ENCODE peak calls at places on chromosomes 13 and 19, in ten cellular contexts. One of them, this sample, is unnamed.

GRCh38 chr19:18023596-18024212 is 15.7 kb downstream of the ARRDC2 start:
- DNase-seq in stimulated activated CD4-positive, alpha-beta T cell treated with anti-CD3 and anti-CD28 coated beads, TNF-alpha, amount 100 ng/mL, for 1 hour: peak; percentile 49
- DNase-seq in WERI-Rb-1: no peak
- DNase-seq in activated T-helper 1 cell treated with anti-CD3 and anti-CD28 coated beads, Interleukin-12 subunit alpha, Interleukin-12 subunit beta, Interleukin-2, Interleukin-4 antibody, amounts not matched to agents 30 ng/mL and 10 ng/mL and 1 ng/mL, durations not matched to agents 14 hours and 24 hours and 36 hours: peak; percentile 47
- DNase-seq in T-helper 1 cell: peak; percentile 79
- DNase-seq in NCI-H460: no peak
- DNase-seq in coronary artery: peak; percentile 87
- DNase-seq in body of pancreas: peak; percentile 63
- DNase-seq in brain microvascular endothelial cell: peak; percentile 87
- DNase-seq in GM23248: no peak
- DNase-seq in this sample: no peak

GRCh38 chr13:101917833-101918755 is 465.6 kb downstream of the ITGBL1 start:
- DNase-seq in stimulated activated CD4-positive, alpha-beta T cell treated with anti-CD3 and anti-CD28 coated beads, TNF-alpha, amount 100 ng/mL, for 1 hour: no peak
- DNase-seq in WERI-Rb-1: peak; percentile 92
- DNase-seq in activated T-helper 1 cell treated with anti-CD3 and anti-CD28 coated beads, Interleukin-12 subunit alpha, Interleukin-12 subunit beta, Interleukin-2, Interleukin-4 antibody, amounts not matched to agents 30 ng/mL and 10 ng/mL and 1 ng/mL, durations not matched to agents 14 hours and 24 hours and 36 hours: no peak
- DNase-seq in T-helper 1 cell: no peak
- DNase-seq in NCI-H460: no peak
- DNase-seq in coronary artery: no peak
- DNase-seq in body of pancreas: no peak
- DNase-seq in brain microvascular endothelial cell: no peak
- DNase-seq in GM23248: no peak
- DNase-seq in this sample: peak; percentile 16

GRCh38 chr13:84927442-84928169 is 871.6 kb downstream of the SLITRK6 start:
- DNase-seq in stimulated activated CD4-positive, alpha-beta T cell treated with anti-CD3 and anti-CD28 coated beads, TNF-alpha, amount 100 ng/mL, for 1 hour: no peak
- DNase-seq in WERI-Rb-1: no peak
- DNase-seq in activated T-helper 1 cell treated with anti-CD3 and anti-CD28 coated beads, Interleukin-12 subunit alpha, Interleukin-12 subunit beta, Interleukin-2, Interleukin-4 antibody, amounts not matched to agents 30 ng/mL and 10 ng/mL and 1 ng/mL, durations not matched to agents 14 hours and 24 hours and 36 hours: no peak
- DNase-seq in T-helper 1 cell: no peak
- DNase-seq in NCI-H460: no peak
- DNase-seq in coronary artery: no peak
- DNase-seq in body of pancreas: no peak
- DNase-seq in brain microvascular endothelial cell: no peak
- DNase-seq in GM23248: no peak
- DNase-seq in this sample: no peak

GRCh38 chr13:47146991-47147783 is 250.3 kb upstream of the HTR2A start:
- DNase-seq in stimulated activated CD4-positive, alpha-beta T cell treated with anti-CD3 and anti-CD28 coated beads, TNF-alpha, amount 100 ng/mL, for 1 hour: no peak
- DNase-seq in WERI-Rb-1: no peak
- DNase-seq in activated T-helper 1 cell treated with anti-CD3 and anti-CD28 coated beads, Interleukin-12 subunit alpha, Interleukin-12 subunit beta, Interleukin-2, Interleukin-4 antibody, amounts not matched to agents 30 ng/mL and 10 ng/mL and 1 ng/mL, durations not matched to agents 14 hours and 24 hours and 36 hours: no peak
- DNase-seq in T-helper 1 cell: no peak
- DNase-seq in NCI-H460: no peak
- DNase-seq in coronary artery: no peak
- DNase-seq in body of pancreas: no peak
- DNase-seq in brain microvascular endothelial cell: no peak
- DNase-seq in GM23248: no peak
- DNase-seq in this sample: no peak

GRCh38 chr19:35136977-35137702 is 1.5 kb upstream of the FXYD1 start:
- DNase-seq in stimulated activated CD4-positive, alpha-beta T cell treated with anti-CD3 and anti-CD28 coated beads, TNF-alpha, amount 100 ng/mL, for 1 hour: no peak
- DNase-seq in WERI-Rb-1: no peak
- DNase-seq in activated T-helper 1 cell treated with anti-CD3 and anti-CD28 coated beads, Interleukin-12 subunit alpha, Interleukin-12 subunit beta, Interleukin-2, Interleukin-4 antibody, amounts not matched to agents 30 ng/mL and 10 ng/mL and 1 ng/mL, durations not matched to agents 14 hours and 24 hours and 36 hours: no peak
- DNase-seq in T-helper 1 cell: no peak
- DNase-seq in NCI-H460: no peak
- DNase-seq in coronary artery: no peak
- DNase-seq in body of pancreas: peak; percentile 66
- DNase-seq in brain microvascular endothelial cell: no peak
- DNase-seq in GM23248: peak; percentile 9
- DNase-seq in this sample: no peak

GRCh38 chr13:109655611-109656010 is 130.8 kb downstream of the IRS2 start:
- DNase-seq in stimulated activated CD4-positive, alpha-beta T cell treated with anti-CD3 and anti-CD28 coated beads, TNF-alpha, amount 100 ng/mL, for 1 hour: no peak
- DNase-seq in WERI-Rb-1: no peak
- DNase-seq in activated T-helper 1 cell treated with anti-CD3 and anti-CD28 coated beads, Interleukin-12 subunit alpha, Interleukin-12 subunit beta, Interleukin-2, Interleukin-4 antibody, amounts not matched to agents 30 ng/mL and 10 ng/mL and 1 ng/mL, durations not matched to agents 14 hours and 24 hours and 36 hours: no peak
- DNase-seq in T-helper 1 cell: no peak
- DNase-seq in NCI-H460: no peak
- DNase-seq in coronary artery: no peak
- DNase-seq in body of pancreas: no peak
- DNase-seq in brain microvascular endothelial cell: no peak
- DNase-seq in GM23248: no peak
- DNase-seq in this sample: no peak

GRCh38 chr13:70894258-70894657 is 786.0 kb upstream of the KLHL1 start:
- DNase-seq in stimulated activated CD4-positive, alpha-beta T cell treated with anti-CD3 and anti-CD28 coated beads, TNF-alpha, amount 100 ng/mL, for 1 hour: no peak
- DNase-seq in WERI-Rb-1: no peak
- DNase-seq in activated T-helper 1 cell treated with anti-CD3 and anti-CD28 coated beads, Interleukin-12 subunit alpha, Interleukin-12 subunit beta, Interleukin-2, Interleukin-4 antibody, amounts not matched to agents 30 ng/mL and 10 ng/mL and 1 ng/mL, durations not matched to agents 14 hours and 24 hours and 36 hours: no peak
- DNase-seq in T-helper 1 cell: no peak
- DNase-seq in NCI-H460: no peak
- DNase-seq in coronary artery: no peak
- DNase-seq in body of pancreas: no peak
- DNase-seq in brain microvascular endothelial cell: no peak
- DNase-seq in GM23248: no peak
- DNase-seq in this sample: no peak

GRCh38 chr13:71830736-71831135 is 36.3 kb downstream of the DACH1 start:
- DNase-seq in stimulated activated CD4-positive, alpha-beta T cell treated with anti-CD3 and anti-CD28 coated beads, TNF-alpha, amount 100 ng/mL, for 1 hour: no peak
- DNase-seq in WERI-Rb-1: no peak
- DNase-seq in activated T-helper 1 cell treated with anti-CD3 and anti-CD28 coated beads, Interleukin-12 subunit alpha, Interleukin-12 subunit beta, Interleukin-2, Interleukin-4 antibody, amounts not matched to agents 30 ng/mL and 10 ng/mL and 1 ng/mL, durations not matched to agents 14 hours and 24 hours and 36 hours: no peak
- DNase-seq in T-helper 1 cell: no peak
- DNase-seq in NCI-H460: no peak
- DNase-seq in coronary artery: no peak
- DNase-seq in body of pancreas: no peak
- DNase-seq in brain microvascular endothelial cell: no peak
- DNase-seq in GM23248: no peak
- DNase-seq in this sample: no peak

GRCh38 chr19:47109541-47110375 is 3.8 kb downstream of the ZC3H4 start:
- DNase-seq in stimulated activated CD4-positive, alpha-beta T cell treated with anti-CD3 and anti-CD28 coated beads, TNF-alpha, amount 100 ng/mL, for 1 hour: no peak
- DNase-seq in WERI-Rb-1: no peak
- DNase-seq in activated T-helper 1 cell treated with anti-CD3 and anti-CD28 coated beads, Interleukin-12 subunit alpha, Interleukin-12 subunit beta, Interleukin-2, Interleukin-4 antibody, amounts not matched to agents 30 ng/mL and 10 ng/mL and 1 ng/mL, durations not matched to agents 14 hours and 24 hours and 36 hours: peak; percentile 65
- DNase-seq in T-helper 1 cell: no peak
- DNase-seq in NCI-H460: peak; percentile 83
- DNase-seq in coronary artery: no peak
- DNase-seq in body of pancreas: no peak
- DNase-seq in brain microvascular endothelial cell: peak; percentile 25
- DNase-seq in GM23248: peak; percentile 60
- DNase-seq in this sample: peak; percentile 80

GRCh38 chr19:13734751-13735150 is 29.6 kb upstream of the MRI1 start:
- DNase-seq in stimulated activated CD4-positive, alpha-beta T cell treated with anti-CD3 and anti-CD28 coated beads, TNF-alpha, amount 100 ng/mL, for 1 hour: no peak
- DNase-seq in WERI-Rb-1: no peak
- DNase-seq in activated T-helper 1 cell treated with anti-CD3 and anti-CD28 coated beads, Interleukin-12 subunit alpha, Interleukin-12 subunit beta, Interleukin-2, Interleukin-4 antibody, amounts not matched to agents 30 ng/mL and 10 ng/mL and 1 ng/mL, durations not matched to agents 14 hours and 24 hours and 36 hours: no peak
- DNase-seq in T-helper 1 cell: no peak
- DNase-seq in NCI-H460: no peak
- DNase-seq in coronary artery: no peak
- DNase-seq in body of pancreas: no peak
- DNase-seq in brain microvascular endothelial cell: no peak
- DNase-seq in GM23248: no peak
- DNase-seq in this sample: no peak

GRCh38 chr13:45516757-45517156 is 52.0 kb downstream of the COG3 start:
- DNase-seq in stimulated activated CD4-positive, alpha-beta T cell treated with anti-CD3 and anti-CD28 coated beads, TNF-alpha, amount 100 ng/mL, for 1 hour: no peak
- DNase-seq in WERI-Rb-1: no peak
- DNase-seq in activated T-helper 1 cell treated with anti-CD3 and anti-CD28 coated beads, Interleukin-12 subunit alpha, Interleukin-12 subunit beta, Interleukin-2, Interleukin-4 antibody, amounts not matched to agents 30 ng/mL and 10 ng/mL and 1 ng/mL, durations not matched to agents 14 hours and 24 hours and 36 hours: no peak
- DNase-seq in T-helper 1 cell: no peak
- DNase-seq in NCI-H460: no peak
- DNase-seq in coronary artery: no peak
- DNase-seq in body of pancreas: no peak
- DNase-seq in brain microvascular endothelial cell: no peak
- DNase-seq in GM23248: no peak
- DNase-seq in this sample: no peak

GRCh38 chr19:45396389-45397260 is 8.2 kb downstream of the PPP1R13L start:
- DNase-seq in stimulated activated CD4-positive, alpha-beta T cell treated with anti-CD3 and anti-CD28 coated beads, TNF-alpha, amount 100 ng/mL, for 1 hour: no peak
- DNase-seq in WERI-Rb-1: no peak
- DNase-seq in activated T-helper 1 cell treated with anti-CD3 and anti-CD28 coated beads, Interleukin-12 subunit alpha, Interleukin-12 subunit beta, Interleukin-2, Interleukin-4 antibody, amounts not matched to agents 30 ng/mL and 10 ng/mL and 1 ng/mL, durations not matched to agents 14 hours and 24 hours and 36 hours: no peak
- DNase-seq in T-helper 1 cell: no peak
- DNase-seq in NCI-H460: no peak
- DNase-seq in coronary artery: no peak
- DNase-seq in body of pancreas: no peak
- DNase-seq in brain microvascular endothelial cell: no peak
- DNase-seq in GM23248: no peak
- DNase-seq in this sample: no peak

GRCh38 chr13:52852444-52852843 is 4.0 kb upstream of the PCDH8 start:
- DNase-seq in stimulated activated CD4-positive, alpha-beta T cell treated with anti-CD3 and anti-CD28 coated beads, TNF-alpha, amount 100 ng/mL, for 1 hour: no peak
- DNase-seq in WERI-Rb-1: no peak
- DNase-seq in activated T-helper 1 cell treated with anti-CD3 and anti-CD28 coated beads, Interleukin-12 subunit alpha, Interleukin-12 subunit beta, Interleukin-2, Interleukin-4 antibody, amounts not matched to agents 30 ng/mL and 10 ng/mL and 1 ng/mL, durations not matched to agents 14 hours and 24 hours and 36 hours: no peak
- DNase-seq in T-helper 1 cell: no peak
- DNase-seq in NCI-H460: no peak
- DNase-seq in coronary artery: no peak
- DNase-seq in body of pancreas: no peak
- DNase-seq in brain microvascular endothelial cell: no peak
- DNase-seq in GM23248: no peak
- DNase-seq in this sample: no peak

GRCh38 chr13:107650081-107650701 is 565.1 kb downstream of the LIG4 start:
- DNase-seq in stimulated activated CD4-positive, alpha-beta T cell treated with anti-CD3 and anti-CD28 coated beads, TNF-alpha, amount 100 ng/mL, for 1 hour: no peak
- DNase-seq in WERI-Rb-1: peak; percentile 87
- DNase-seq in activated T-helper 1 cell treated with anti-CD3 and anti-CD28 coated beads, Interleukin-12 subunit alpha, Interleukin-12 subunit beta, Interleukin-2, Interleukin-4 antibody, amounts not matched to agents 30 ng/mL and 10 ng/mL and 1 ng/mL, durations not matched to agents 14 hours and 24 hours and 36 hours: peak; percentile 2
- DNase-seq in T-helper 1 cell: no peak
- DNase-seq in NCI-H460: peak; percentile 74
- DNase-seq in coronary artery: no peak
- DNase-seq in body of pancreas: peak; percentile 40
- DNase-seq in brain microvascular endothelial cell: peak; percentile 49
- DNase-seq in GM23248: peak; percentile 77
- DNase-seq in this sample: no peak

GRCh38 chr13:48412881-48413351 is at the start of gene LPAR6:
- DNase-seq in stimulated activated CD4-positive, alpha-beta T cell treated with anti-CD3 and anti-CD28 coated beads, TNF-alpha, amount 100 ng/mL, for 1 hour: no peak
- DNase-seq in WERI-Rb-1: no peak
- DNase-seq in activated T-helper 1 cell treated with anti-CD3 and anti-CD28 coated beads, Interleukin-12 subunit alpha, Interleukin-12 subunit beta, Interleukin-2, Interleukin-4 antibody, amounts not matched to agents 30 ng/mL and 10 ng/mL and 1 ng/mL, durations not matched to agents 14 hours and 24 hours and 36 hours: peak; percentile 6
- DNase-seq in T-helper 1 cell: no peak
- DNase-seq in NCI-H460: no peak
- DNase-seq in coronary artery: no peak
- DNase-seq in body of pancreas: no peak
- DNase-seq in brain microvascular endothelial cell: peak; percentile 42
- DNase-seq in GM23248: peak; percentile 79
- DNase-seq in this sample: no peak

GRCh38 chr19:47331490-47331889 is 485 bp upstream of the C5AR2 start:
- DNase-seq in stimulated activated CD4-positive, alpha-beta T cell treated with anti-CD3 and anti-CD28 coated beads, TNF-alpha, amount 100 ng/mL, for 1 hour: no peak
- DNase-seq in WERI-Rb-1: no peak
- DNase-seq in activated T-helper 1 cell treated with anti-CD3 and anti-CD28 coated beads, Interleukin-12 subunit alpha, Interleukin-12 subunit beta, Interleukin-2, Interleukin-4 antibody, amounts not matched to agents 30 ng/mL and 10 ng/mL and 1 ng/mL, durations not matched to agents 14 hours and 24 hours and 36 hours: no peak
- DNase-seq in T-helper 1 cell: no peak
- DNase-seq in NCI-H460: no peak
- DNase-seq in coronary artery: no peak
- DNase-seq in body of pancreas: no peak
- DNase-seq in brain microvascular endothelial cell: no peak
- DNase-seq in GM23248: no peak
- DNase-seq in this sample: no peak

GRCh38 chr19:5803441-5803751 is 1.5 kb upstream of the NRTN start:
- DNase-seq in stimulated activated CD4-positive, alpha-beta T cell treated with anti-CD3 and anti-CD28 coated beads, TNF-alpha, amount 100 ng/mL, for 1 hour: no peak
- DNase-seq in WERI-Rb-1: no peak
- DNase-seq in activated T-helper 1 cell treated with anti-CD3 and anti-CD28 coated beads, Interleukin-12 subunit alpha, Interleukin-12 subunit beta, Interleukin-2, Interleukin-4 antibody, amounts not matched to agents 30 ng/mL and 10 ng/mL and 1 ng/mL, durations not matched to agents 14 hours and 24 hours and 36 hours: no peak
- DNase-seq in T-helper 1 cell: no peak
- DNase-seq in NCI-H460: no peak
- DNase-seq in coronary artery: no peak
- DNase-seq in body of pancreas: no peak
- DNase-seq in brain microvascular endothelial cell: no peak
- DNase-seq in GM23248: no peak
- DNase-seq in this sample: no peak

GRCh38 chr19:18879579-18880373 is 16.2 kb downstream of the CERS1 start:
- DNase-seq in stimulated activated CD4-positive, alpha-beta T cell treated with anti-CD3 and anti-CD28 coated beads, TNF-alpha, amount 100 ng/mL, for 1 hour: no peak
- DNase-seq in WERI-Rb-1: peak; percentile 57
- DNase-seq in activated T-helper 1 cell treated with anti-CD3 and anti-CD28 coated beads, Interleukin-12 subunit alpha, Interleukin-12 subunit beta, Interleukin-2, Interleukin-4 antibody, amounts not matched to agents 30 ng/mL and 10 ng/mL and 1 ng/mL, durations not matched to agents 14 hours and 24 hours and 36 hours: peak; percentile 5
- DNase-seq in T-helper 1 cell: no peak
- DNase-seq in NCI-H460: no peak
- DNase-seq in coronary artery: no peak
- DNase-seq in body of pancreas: no peak
- DNase-seq in brain microvascular endothelial cell: no peak
- DNase-seq in GM23248: peak; percentile 44
- DNase-seq in this sample: peak; percentile 52